ENCODE peak calls at places on chromosomes 3 and 15, in four cellular contexts. K is GM12878; S is aorta; F is CD8-positive, alpha-beta T cell. Y is an unnamed sample.

GRCh38 chr3:48064292-48064829 is 48.1 kb upstream of the MAP4 start:
- DNase-seq in K (no peak), S (no peak), F (no peak), Y (no peak)

GRCh38 chr3:11186318-11186692 is 32.0 kb downstream of the HRH1 start:
- DNase-seq in K (no peak), S (no peak), F (no peak), Y (no peak)

GRCh38 chr3:87595798-87596197 is 319.4 kb upstream of the POU1F1 start:
- DNase-seq in K (no peak), S (no peak), F (no peak), Y (no peak)

GRCh38 chr15:42078903-42079302 is 15.5 kb downstream of the PLA2G4D start:
- DNase-seq in K (no peak), S (no peak), F (no peak), Y (no peak)

GRCh38 chr15:63899193-63899592 is 65.4 kb upstream of the HERC1 start:
- DNase-seq in K (no peak), S (no peak), F (no peak), Y (no peak)

GRCh38 chr3:192564611-192565010 is 162.7 kb downstream of the FGF12 start:
- DNase-seq in K (no peak), S (no peak), F (no peak), Y (no peak)

GRCh38 chr3:66133853-66134445 is 86.9 kb upstream of the SLC25A26 start:
- DNase-seq in K (no peak), S (no peak), F (no peak), Y (no peak)

GRCh38 chr3:21705769-21706168 is 45.2 kb downstream of the ZNF385D start:
- DNase-seq in K (no peak), S (peak; percentile 85), F (no peak), Y (no peak)

GRCh38 chr3:185216587-185216918 is 37.3 kb downstream of the EHHADH start:
- DNase-seq in K (no peak), S (peak; percentile 53), F (no peak), Y (no peak)

GRCh38 chr3:71245971-71246860 is 337.3 kb downstream of the FOXP1 start:
- DNase-seq in K (no peak), S (no peak), F (no peak), Y (no peak)

GRCh38 chr3:153339065-153339464 is 177.0 kb downstream of the RAP2B start:
- DNase-seq in K (no peak), S (no peak), F (no peak), Y (no peak)

GRCh38 chr3:32616267-32616962 is 45.8 kb upstream of the DYNC1LI1 start:
- DNase-seq in K (no peak), S (no peak), F (no peak), Y (no peak)

GRCh38 chr3:16311960-16312451 is 47.0 kb downstream of the OXNAD1 start:
- DNase-seq in K (no peak), S (no peak), F (no peak), Y (no peak)

GRCh38 chr3:16307832-16308531 is 43.0 kb downstream of the OXNAD1 start:
- DNase-seq in K (no peak), S (no peak), F (no peak), Y (no peak)

GRCh38 chr3:16309558-16309957 is 44.5 kb downstream of the OXNAD1 start:
- DNase-seq in K (peak; percentile 77), S (no peak), F (no peak), Y (no peak)

GRCh38 chr3:16305121-16305541 is 40.1 kb downstream of the OXNAD1 start:
- DNase-seq in K (no peak), S (no peak), F (no peak), Y (no peak)

GRCh38 chr3:16308727-16309126 is 43.7 kb downstream of the OXNAD1 start:
- DNase-seq in K (no peak), S (no peak), F (no peak), Y (no peak)
- H3K4me1 ChIP-seq in K (peaks cover 24% of the 10 kb centered on the region), S (no peaks in the 10 kb centered on the region), F (peaks cover 93% of the 10 kb centered on the region), Y (peaks cover 13% of the 10 kb centered on the region)

GRCh38 chr3:118151164-118151563 is 883.5 kb downstream of the IGSF11 start:
- DNase-seq in K (no peak), S (no peak), F (no peak), Y (no peak)
- H3K9me3 ChIP-seq in K (no peaks in the 10 kb centered on the region), S (peaks cover 2% of the 10 kb centered on the region), F (no peaks in the 10 kb centered on the region), Y (no peaks in the 10 kb centered on the region)

GRCh38 chr3:195886181-195887141 is 21.9 kb downstream of the TNK2 start:
- DNase-seq in K (no peak), S (peak; percentile 53), F (no peak), Y (no peak)
- H3K36me3 ChIP-seq in K (peaks cover 12% of the 10 kb centered on the region), S (peaks cover 2% of the 10 kb centered on the region), F (peaks cover 10% of the 10 kb centered on the region), Y (peaks cover 29% of the 10 kb centered on the region)

DNA sequence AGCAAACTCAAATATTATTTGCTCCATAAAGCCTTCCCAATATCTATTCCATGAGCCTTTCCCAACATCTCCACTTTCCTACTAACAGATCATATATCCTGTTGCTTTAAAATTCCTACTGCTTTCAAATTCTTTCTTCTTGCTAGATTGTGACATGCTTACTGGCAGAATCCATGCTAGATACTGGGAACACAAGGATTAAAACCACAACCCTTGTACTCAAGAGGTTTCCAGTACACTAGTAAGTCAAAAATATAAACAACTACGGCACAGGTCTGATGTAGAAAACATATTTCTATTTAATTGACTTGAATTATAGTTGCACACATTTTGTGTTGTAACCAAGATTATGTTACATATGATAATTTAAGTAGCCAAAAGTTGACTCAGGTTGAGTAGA is 275.0 kb downstream of the ZBTB20 start:
- DNase-seq in K (no peak), S (no peak), F (no peak), Y (no peak)
- H3K4me1 ChIP-seq in K (no peaks in the 10 kb centered on the region), S (no peaks in the 10 kb centered on the region), F (no peaks in the 10 kb centered on the region), Y (peaks cover 6% of the 10 kb centered on the region)

GRCh38 chr3:134928392-134928791 is 133.3 kb downstream of the EPHB1 start:
- DNase-seq in K (no peak), S (no peak), F (no peak), Y (no peak)
- H3K9me3 ChIP-seq in K (peaks cover 2% of the 10 kb centered on the region), S (no peaks in the 10 kb centered on the region), F (no peaks in the 10 kb centered on the region), Y (peaks cover 5% of the 10 kb centered on the region)

GRCh38 chr3:52480768-52481715 is 14.1 kb upstream of the STAB1 start:
- DNase-seq in K (no peak), S (no peak), F (no peak), Y (peak; percentile 52)
- H3K36me3 ChIP-seq in K (peaks cover 32% of the 10 kb centered on the region), S (peaks cover 7% of the 10 kb centered on the region), F (peaks cover 24% of the 10 kb centered on the region), Y (peaks cover 75% of the 10 kb centered on the region)

GRCh38 chr15:45183511-45183910 is 4.3 kb downstream of the SHF start:
- DNase-seq in K (no peak), S (no peak), F (no peak), Y (no peak)
- H3K4me1 ChIP-seq in K (peaks cover 4% of the 10 kb centered on the region), S (peaks cover 1% of the 10 kb centered on the region), F (peaks cover 12% of the 10 kb centered on the region), Y (peaks cover 21% of the 10 kb centered on the region)

DNA sequence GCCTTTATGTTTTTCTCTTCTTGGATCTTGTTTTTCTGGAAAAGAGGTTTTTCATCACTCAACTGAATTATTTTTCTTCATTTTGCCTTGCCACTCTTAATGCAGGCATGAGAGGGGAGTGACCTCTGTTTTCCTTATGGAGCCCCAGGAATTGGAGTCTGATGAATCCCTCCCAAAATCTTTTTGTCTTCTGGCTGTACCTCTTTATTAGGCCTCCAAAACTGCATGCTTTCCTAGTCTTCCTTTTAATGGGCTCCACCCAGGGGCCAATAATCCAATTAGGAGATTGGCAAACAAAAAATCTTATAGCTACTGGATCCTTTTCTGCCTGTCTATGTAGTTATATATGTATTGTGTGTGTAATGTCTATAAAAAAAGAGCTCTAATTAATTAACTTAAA is 192.4 kb upstream of the PEX5L start:
- DNase-seq in K (no peak), S (no peak), F (no peak), Y (no peak)
- H3K9me3 ChIP-seq in K (peaks cover 8% of the 10 kb centered on the region), S (peaks cover 3% of the 10 kb centered on the region), F (no peaks in the 10 kb centered on the region), Y (peaks cover 17% of the 10 kb centered on the region)

DNA sequence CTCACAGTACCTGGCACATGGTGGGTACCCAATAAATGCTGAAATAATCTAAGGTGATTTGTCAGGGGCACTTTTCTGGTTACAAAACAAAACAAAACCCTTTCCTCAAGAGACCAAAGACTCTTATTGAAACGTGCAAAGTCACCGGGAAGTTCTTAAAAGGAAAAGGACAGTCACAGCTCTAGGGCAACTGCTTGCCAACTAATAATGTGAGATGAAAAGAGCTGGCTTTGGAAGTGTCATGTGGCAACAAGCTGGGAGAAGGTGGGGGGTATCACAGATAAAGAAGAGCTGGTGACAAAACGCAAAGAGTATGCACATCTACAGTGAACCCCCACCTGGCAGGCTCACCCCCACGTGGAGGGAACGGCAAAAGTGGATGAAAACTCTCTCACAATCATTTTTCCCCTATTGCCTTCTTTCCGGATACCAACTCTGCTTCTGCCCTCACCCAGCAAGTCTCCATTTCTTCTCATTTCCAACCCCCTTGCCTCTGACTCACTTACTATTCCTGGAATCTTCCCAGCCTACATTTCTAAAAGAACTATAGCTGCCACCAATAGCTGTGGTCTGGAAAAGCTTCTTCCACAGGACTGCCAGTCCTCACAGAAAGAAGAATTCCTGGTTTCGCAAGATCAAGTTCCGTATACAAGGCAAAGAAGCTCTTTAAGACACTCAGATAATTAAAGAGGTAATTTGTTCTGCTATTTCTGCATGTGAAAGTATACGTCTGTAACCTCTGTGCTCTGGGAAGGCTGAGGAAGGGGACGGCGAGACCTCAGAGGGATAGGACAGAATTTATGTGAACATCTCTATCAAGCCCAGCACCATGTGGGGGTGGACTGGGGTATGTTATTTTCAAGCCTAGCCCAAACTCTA is 21.8 kb upstream of the ANPEP start:
- DNase-seq in K (no peak), S (no peak), F (no peak), Y (no peak)
- H3K36me3 ChIP-seq in K (peaks cover 18% of the 10 kb centered on the region), S (peaks cover 4% of the 10 kb centered on the region), F (peaks cover 27% of the 10 kb centered on the region), Y (peaks cover 36% of the 10 kb centered on the region)

GRCh38 chr3:181459516-181459915 is 252.2 kb upstream of the SOX2 start:
- DNase-seq in K (no peak), S (no peak), F (no peak), Y (no peak)

GRCh38 chr3:181461381-181461780 is 250.3 kb upstream of the SOX2 start:
- DNase-seq in K (no peak), S (no peak), F (no peak), Y (no peak)

GRCh38 chr3:181458857-181459256 is 252.9 kb upstream of the SOX2 start:
- DNase-seq in K (no peak), S (no peak), F (no peak), Y (no peak)

DNA sequence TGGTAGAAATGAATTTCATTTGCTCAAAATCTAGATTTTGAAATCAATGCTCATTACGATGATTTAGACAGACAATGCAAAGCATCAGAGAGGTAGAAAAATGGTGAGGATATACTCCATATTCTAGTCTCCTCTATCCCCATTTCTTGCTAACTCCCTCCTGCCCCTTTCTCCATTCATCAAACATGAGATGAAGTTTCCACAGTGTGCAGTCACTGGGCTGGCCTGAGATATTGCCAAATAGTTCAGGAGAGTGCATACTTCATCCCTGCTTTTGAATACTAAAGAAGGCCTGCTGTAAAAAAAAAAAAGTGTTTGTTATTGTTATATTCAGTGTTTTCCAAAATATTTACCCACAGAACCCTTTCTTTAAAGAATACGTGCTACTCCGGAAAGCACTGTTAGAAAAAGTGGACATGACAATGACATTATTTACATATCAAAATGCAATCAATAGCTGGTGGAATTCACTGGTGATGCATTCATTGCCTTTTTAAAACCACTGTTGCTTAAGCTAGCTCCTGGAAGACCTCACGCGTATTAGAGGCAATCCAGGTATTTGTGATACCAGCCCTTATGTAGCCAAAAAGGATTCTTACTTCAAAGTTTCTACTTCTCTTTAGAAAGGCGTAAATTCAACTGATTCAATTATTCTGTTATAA is 247.6 kb upstream of the SOX2 start:
- DNase-seq in K (no peak), S (no peak), F (no peak), Y (no peak)
- H3K4me1 ChIP-seq in K (no peaks in the 10 kb centered on the region), S (no peaks in the 10 kb centered on the region), F (no peaks in the 10 kb centered on the region), Y (no peaks in the 10 kb centered on the region)